ENCODE peak calls at places on chromosomes 1 and 21, in four cellular contexts. One of them, this sample, is unnamed.

GRCh38 chr21:20292280-20292679 is 705.9 kb upstream of the NCAM2 start:
- DNase-seq in SK-N-SH: no peak
- DNase-seq in WTC11: no peak
- DNase-seq in GM12878: no peak
- DNase-seq in this sample: no peak

GRCh38 chr1:45340816-45341215 is 576 bp upstream of the MUTYH start:
- DNase-seq in SK-N-SH: peak
- DNase-seq in WTC11: no peak
- DNase-seq in GM12878: no peak
- DNase-seq in this sample: peak

GRCh38 chr1:119626841-119627240 is 21.2 kb downstream of the ZNF697 start:
- DNase-seq in SK-N-SH: no peak
- DNase-seq in WTC11: no peak
- DNase-seq in GM12878: no peak
- DNase-seq in this sample: no peak

GRCh38 chr1:8384577-8384976 is 66.7 kb downstream of the SLC45A1 start:
- DNase-seq in SK-N-SH: no peak
- DNase-seq in WTC11: no peak
- DNase-seq in GM12878: no peak
- DNase-seq in this sample: no peak

GRCh38 chr1:33724348-33724747 is 139.5 kb upstream of the HMGB4 start:
- DNase-seq in SK-N-SH: no peak
- DNase-seq in WTC11: peak
- DNase-seq in GM12878: no peak
- DNase-seq in this sample: no peak

GRCh38 chr21:25901580-25901979 is 166.8 kb downstream of the GABPA start:
- DNase-seq in SK-N-SH: no peak
- DNase-seq in WTC11: no peak
- DNase-seq in GM12878: no peak
- DNase-seq in this sample: no peak

GRCh38 chr1:183806086-183806485 is 1.2 kb downstream of the RGL1 start:
- DNase-seq in SK-N-SH: no peak
- DNase-seq in WTC11: no peak
- DNase-seq in GM12878: no peak
- DNase-seq in this sample: no peak

GRCh38 chr1:6124341-6124740 is 55.8 kb downstream of the CHD5 start:
- DNase-seq in SK-N-SH: no peak
- DNase-seq in WTC11: peak
- DNase-seq in GM12878: no peak
- DNase-seq in this sample: no peak

GRCh38 chr1:160224606-160225005 is 19.4 kb downstream of the PEA15 start:
- DNase-seq in SK-N-SH: no peak
- DNase-seq in WTC11: no peak
- DNase-seq in GM12878: no peak
- DNase-seq in this sample: no peak

GRCh38 chr1:182629674-182630073 is 25.5 kb upstream of the RGS16 start:
- DNase-seq in SK-N-SH: no peak
- DNase-seq in WTC11: no peak
- DNase-seq in GM12878: no peak
- DNase-seq in this sample: no peak

GRCh38 chr1:2442676-2443075 is 30.3 kb upstream of the PEX10 start:
- DNase-seq in SK-N-SH: no peak
- DNase-seq in WTC11: no peak
- DNase-seq in GM12878: no peak
- DNase-seq in this sample: no peak

GRCh38 chr1:55089683-55090082 is 50.3 kb downstream of the PCSK9 start:
- DNase-seq in SK-N-SH: no peak
- DNase-seq in WTC11: no peak
- DNase-seq in GM12878: no peak
- DNase-seq in this sample: no peak

GRCh38 chr1:27330786-27331185 is 8.8 kb downstream of the TMEM222 start:
- DNase-seq in SK-N-SH: no peak
- DNase-seq in WTC11: no peak
- DNase-seq in GM12878: no peak
- DNase-seq in this sample: no peak

GRCh38 chr1:84691139-84691783 is 1.0 kb upstream of the SSX2IP start:
- DNase-seq in SK-N-SH: peak
- DNase-seq in WTC11: no peak
- DNase-seq in GM12878: no peak
- DNase-seq in this sample: no peak

GRCh38 chr1:116971965-116972675 is 29.4 kb upstream of the CD101 start:
- DNase-seq in SK-N-SH: peak
- DNase-seq in WTC11: no peak
- DNase-seq in GM12878: no peak
- DNase-seq in this sample: no peak

DNA sequence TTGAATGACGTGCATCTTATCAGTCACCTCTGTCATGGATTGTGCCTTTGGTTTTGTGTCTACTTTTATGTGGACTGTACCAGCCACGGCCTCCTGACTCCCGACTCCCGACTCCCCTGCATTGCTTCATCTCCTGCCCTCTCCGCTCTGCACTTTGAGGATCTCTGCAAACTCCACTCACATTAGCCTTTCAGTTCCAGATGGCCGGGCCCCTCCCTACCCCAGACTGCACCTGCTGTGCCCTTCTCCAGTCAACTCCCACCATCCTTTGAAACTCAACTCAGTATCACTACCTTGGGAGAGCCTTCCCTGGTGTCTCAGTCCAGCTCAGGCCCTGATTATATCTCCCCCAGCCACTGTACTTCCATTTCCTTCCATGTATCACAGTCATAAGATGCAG is 71.4 kb downstream of the MDM4 start:
- DNase-seq in SK-N-SH: no peak
- DNase-seq in WTC11: no peak
- DNase-seq in GM12878: no peak
- DNase-seq in this sample: no peak
- TF ChIP-seq USF1 in SK-N-SH: no peak
- TF ChIP-seq USF1 in WTC11: no peak
- TF ChIP-seq USF1 in GM12878: no peak
- TF ChIP-seq USF1 in this sample: no peak

DNA sequence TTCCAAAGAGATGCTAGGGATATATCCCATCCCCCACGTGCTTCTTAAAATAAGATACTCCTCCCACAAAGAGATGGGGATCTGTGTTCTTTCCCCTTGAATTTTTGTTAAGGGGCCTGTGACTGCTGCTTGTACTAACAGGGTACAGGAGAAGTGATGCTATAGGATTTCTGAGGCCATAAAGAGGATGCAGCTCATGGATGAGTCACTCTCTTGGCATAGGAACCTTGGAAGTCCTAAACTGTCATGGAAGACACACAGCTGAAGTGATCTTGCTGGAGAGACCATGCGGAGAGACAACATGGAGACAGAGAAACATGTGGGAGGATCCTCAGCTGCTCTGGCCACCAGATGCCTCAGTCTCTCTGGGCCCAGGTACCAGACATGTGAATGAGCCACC is 157.2 kb downstream of the S1PR1 start:
- DNase-seq in SK-N-SH: no peak
- DNase-seq in WTC11: no peak
- DNase-seq in GM12878: no peak
- DNase-seq in this sample: no peak
- TF ChIP-seq USF1 in SK-N-SH: no peak
- TF ChIP-seq USF1 in WTC11: no peak
- TF ChIP-seq USF1 in GM12878: no peak
- TF ChIP-seq USF1 in this sample: no peak

GRCh38 chr1:82778612-82779011 is 977.9 kb downstream of the ADGRL2 start:
- DNase-seq in SK-N-SH: no peak
- DNase-seq in WTC11: peak
- DNase-seq in GM12878: no peak
- DNase-seq in this sample: peak

GRCh38 chr1:82777240-82777639 is 976.5 kb downstream of the ADGRL2 start:
- DNase-seq in SK-N-SH: no peak
- DNase-seq in WTC11: no peak
- DNase-seq in GM12878: no peak
- DNase-seq in this sample: no peak

DNA sequence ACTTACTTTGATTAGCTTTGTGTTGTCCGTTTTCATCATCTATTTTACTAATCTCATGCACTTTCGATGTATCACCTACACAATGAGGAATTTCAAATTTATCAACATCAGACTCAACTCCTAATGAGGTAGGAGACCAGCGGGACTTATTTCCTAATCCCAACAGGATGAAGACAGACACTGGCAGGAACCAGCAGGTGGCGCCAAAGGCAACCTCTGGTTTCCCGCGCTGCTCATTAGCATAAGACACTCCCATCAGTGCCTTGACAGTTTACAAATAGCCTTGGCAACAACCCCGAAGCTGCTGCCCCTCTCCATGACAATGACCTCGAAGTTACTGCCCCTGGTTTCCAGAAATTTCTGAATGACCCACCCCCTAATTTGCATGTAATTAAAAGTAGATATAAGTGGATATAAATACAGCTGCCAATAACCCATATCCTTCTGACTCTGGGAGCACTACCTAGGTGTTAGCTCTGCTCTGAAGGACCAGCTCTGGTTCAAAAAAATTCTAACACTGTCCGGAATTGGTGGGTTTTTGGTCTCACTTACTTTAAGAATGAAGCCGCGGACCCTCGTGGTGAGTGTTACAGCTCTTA is 974.8 kb downstream of the ADGRL2 start:
- DNase-seq in SK-N-SH: peak
- DNase-seq in WTC11: peak
- DNase-seq in GM12878: no peak
- DNase-seq in this sample: peak
- TF ChIP-seq USF1 in SK-N-SH: no peak
- TF ChIP-seq USF1 in WTC11: no peak
- TF ChIP-seq USF1 in GM12878: no peak
- TF ChIP-seq USF1 in this sample: no peak

GRCh38 chr21:42080788-42081083 is 9.6 kb downstream of the UMODL1 start:
- DNase-seq in SK-N-SH: no peak
- DNase-seq in WTC11: no peak
- DNase-seq in GM12878: no peak
- DNase-seq in this sample: no peak
- TF ChIP-seq USF1 in SK-N-SH: no peak
- TF ChIP-seq USF1 in WTC11: no peak
- TF ChIP-seq USF1 in GM12878: no peak
- TF ChIP-seq USF1 in this sample: no peak

This sample was measured in K562.